ENCODE peak calls at places on chromosomes 1 and 21, in five cellular contexts. D is neural progenitor cell, S is right atrium auricular region, Z is AG09309, R is GM12865. C is an unnamed sample.

GRCh38 chr1:61186753-61187152 is 104.4 kb downstream of the NFIA start:
- DNase-seq in D (no peak), S (no peak), Z (no peak), R (no peak), C (no peak)

GRCh38 chr1:15957221-15958090 is 18.4 kb downstream of the ZBTB17 start:
- DNase-seq in D (peak), S (no peak), Z (no peak), R (no peak), C (peak)

GRCh38 chr1:46613661-46614603 is 2.7 kb downstream of the MOB3C start:
- DNase-seq in D (peak), S (peak), Z (no peak), R (no peak), C (peak)

GRCh38 chr1:14913475-14914155 is 239.9 kb upstream of the TMEM51 start:
- DNase-seq in D (no peak), S (no peak), Z (no peak), R (peak), C (no peak)

GRCh38 chr1:38127432-38127831 is 80.8 kb upstream of the POU3F1 start:
- DNase-seq in D (no peak), S (no peak), Z (no peak), R (no peak), C (no peak)

GRCh38 chr1:84836145-84836544 is 56.9 kb downstream of the LPAR3 start:
- DNase-seq in D (no peak), S (no peak), Z (no peak), R (no peak), C (no peak)

GRCh38 chr1:1304331-1305299 is 3.1 kb downstream of the ACAP3 start:
- DNase-seq in D (peak), S (peak), Z (peak), R (no peak), C (peak)

GRCh38 chr1:18972531-18972930 is 16.1 kb upstream of the IFFO2 start:
- DNase-seq in D (no peak), S (no peak), Z (no peak), R (no peak), C (no peak)

GRCh38 chr1:153548722-153549695 is at the start of gene S100A3:
- DNase-seq in D (no peak), S (peak), Z (no peak), R (no peak), C (no peak)

GRCh38 chr1:16721871-16722641 is 18.3 kb upstream of the RNU1-4 start:
- DNase-seq in D (peak), S (no peak), Z (no peak), R (peak), C (no peak)

GRCh38 chr1:237681210-237681609 is 209.5 kb downstream of the ZP4 start:
- DNase-seq in D (no peak), S (no peak), Z (no peak), R (no peak), C (no peak)
- TF ChIP-seq CTCF in D (no peak), S (no peak), Z (no peak), R (no peak), C (no peak)

DNA sequence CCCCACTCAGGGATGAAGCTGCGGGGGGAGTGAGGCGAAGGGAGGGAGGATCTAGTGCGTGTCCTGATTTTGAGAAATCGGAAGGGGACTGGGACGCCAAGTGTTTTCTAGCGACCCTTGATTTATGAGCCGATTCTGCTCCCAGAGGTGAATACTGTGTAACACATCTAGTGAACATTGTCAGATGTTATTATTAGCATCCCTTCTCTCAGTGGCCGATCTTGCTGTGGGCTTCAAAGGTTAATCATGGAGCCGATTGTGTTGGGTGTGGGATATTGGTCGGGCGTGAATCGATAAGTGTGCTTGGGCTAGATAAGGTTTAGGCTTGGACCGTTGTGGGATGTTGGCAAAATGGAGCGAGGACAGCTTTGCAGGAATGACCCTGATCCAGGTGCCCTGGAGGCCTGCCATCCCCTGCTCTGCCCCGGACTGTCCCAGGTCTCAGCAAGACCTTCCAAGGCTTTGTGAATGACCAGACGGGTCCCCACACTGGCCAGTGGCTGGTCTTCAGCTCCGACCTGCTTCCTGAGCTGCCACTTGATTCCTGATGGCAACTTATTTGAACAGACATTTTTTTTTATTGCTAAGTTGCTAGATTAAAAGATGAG is 2.2 kb downstream of the AJAP1 start:
- DNase-seq in D (no peak), S (no peak), Z (no peak), R (no peak), C (no peak)
- TF ChIP-seq CTCF in D (peak), S (peak), Z (no peak), R (no peak), C (no peak)

GRCh38 chr1:102105931-102106550 is 109.3 kb upstream of the OLFM3 start:
- DNase-seq in D (peak), S (no peak), Z (no peak), R (no peak), C (no peak)
- TF ChIP-seq CTCF in D (no peak), S (no peak), Z (no peak), R (no peak), C (no peak)

GRCh38 chr1:210949489-210949888 is 184.5 kb downstream of the KCNH1 start:
- DNase-seq in D (no peak), S (no peak), Z (no peak), R (no peak), C (no peak)
- TF ChIP-seq CTCF in D (no peak), S (no peak), Z (no peak), R (no peak), C (no peak)

DNA sequence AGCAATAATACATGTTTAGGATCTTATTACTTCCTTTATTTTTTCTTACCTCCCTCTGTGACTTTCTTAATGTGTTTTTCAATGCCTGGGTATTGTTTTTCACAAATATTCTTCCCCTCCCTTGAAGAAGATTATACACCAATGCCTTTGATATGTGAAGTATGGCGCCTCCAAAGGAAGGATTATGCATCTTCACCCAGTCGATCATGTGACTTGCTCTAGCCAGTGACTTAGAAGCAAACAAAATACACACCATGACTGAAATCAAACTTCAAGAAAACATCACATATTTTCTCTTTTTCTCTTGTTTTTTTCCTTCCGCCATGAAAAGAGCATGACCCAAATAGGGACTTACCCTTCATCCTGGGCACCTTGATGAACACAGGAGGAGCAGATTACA is 297.1 kb downstream of the NCAM2 start:
- DNase-seq in D (no peak), S (no peak), Z (no peak), R (no peak), C (no peak)
- TF ChIP-seq CTCF in D (peak), S (no peak), Z (no peak), R (no peak), C (no peak)

GRCh38 chr1:234610061-234610581 is at the start of gene IRF2BP2:
- DNase-seq in D (peak), S (peak), Z (no peak), R (peak), C (peak)
- TF ChIP-seq CTCF in D (no peak), S (no peak), Z (no peak), R (no peak), C (no peak)